ENCODE peak calls at places on chromosomes 4 and X, in eight cellular contexts. T, H, F, W, Z, B, L and D are unnamed samples.
A peak's percentile ranks its signal among the peaks of the same experiment; 100 is the strongest.

GRCh38 chrX:53831662-53832635 is 145.4 kb upstream of the HUWE1 start:
- DNase-seq in L (peak; percentile 69), F (peak; percentile 2), Z (no peak), B (no peak), T (peak; percentile 16), H (peak; percentile 7), W (peak; percentile 24), D (peak; percentile 7)

GRCh38 chr4:153146031-153146430 is 58.2 kb upstream of the TRIM2 start:
- DNase-seq in T (peak; percentile 31), W (no peak), Z (no peak), B (no peak), L (no peak), F (no peak), H (no peak), D (no peak)

GRCh38 chr4:145775406-145775805 is 95.5 kb downstream of the C4orf51 start:
- DNase-seq in Z (no peak), F (no peak), B (no peak), L (peak; percentile 29), W (no peak), H (no peak), T (no peak), D (no peak)

GRCh38 chr4:55887594-55887993 is 34.1 kb downstream of the EXOC1 start:
- DNase-seq in T (no peak), Z (no peak), B (no peak), H (no peak), L (peak; percentile 18), F (no peak), W (no peak), D (no peak)

GRCh38 chr4:81486502-81486901 is 14.8 kb upstream of the RASGEF1B start:
- DNase-seq in B (no peak), H (no peak), Z (no peak), T (no peak), L (peak; percentile 95), W (no peak), F (no peak), D (no peak)

GRCh38 chr4:153234923-153235322 is 30.7 kb downstream of the TRIM2 start:
- DNase-seq in L (peak; percentile 48), W (no peak), Z (no peak), B (no peak), F (no peak), T (peak; percentile 82), H (no peak), D (no peak)

GRCh38 chrX:146907391-146908240 is 93.1 kb upstream of the CXorf51A start:
- DNase-seq in Z (no peak), H (no peak), T (peak; percentile 0), L (peak; percentile 0), B (no peak), W (no peak), F (no peak), D (no peak)

GRCh38 chr4:24932831-24933230 is 20.0 kb upstream of the CCDC149 start:
- DNase-seq in F (no peak), B (no peak), W (peak; percentile 41), L (no peak), H (no peak), T (peak; percentile 80), Z (no peak), D (no peak)

GRCh38 chrX:23803931-23804381 is 21.0 kb downstream of the SAT1 start:
- DNase-seq in Z (no peak), F (no peak), H (no peak), T (peak; percentile 81), W (peak; percentile 40), B (no peak), L (no peak), D (no peak)

GRCh38 chrX:10159069-10159468 is 2.3 kb downstream of the CLCN4 start:
- DNase-seq in H (no peak), Z (no peak), T (no peak), B (no peak), W (no peak), L (peak; percentile 81), F (no peak), D (no peak)

GRCh38 chr4:142095886-142096605 is 459.7 kb downstream of the IL15 start:
- DNase-seq in W (peak; percentile 95), B (peak; percentile 38), T (peak; percentile 98), Z (no peak), H (no peak), F (no peak), L (no peak), D (no peak)
- H3K27ac ChIP-seq in W (peak overlapping the region; percentile 47), B (no peak overlapping the region), T (no peak overlapping the region), Z (no peak overlapping the region), H (no peak overlapping the region), F (no peak overlapping the region), L (no peak overlapping the region), D (no peak overlapping the region)

GRCh38 chr4:158812543-158812942 is 43.7 kb downstream of the FNIP2 start:
- DNase-seq in F (no peak), L (no peak), B (no peak), T (no peak), Z (no peak), W (no peak), H (no peak), D (no peak)

GRCh38 chr4:158814207-158814606 is 45.4 kb downstream of the FNIP2 start:
- DNase-seq in L (no peak), B (no peak), T (no peak), H (no peak), F (no peak), W (no peak), Z (no peak), D (no peak)

GRCh38 chr4:158816953-158817352 is 48.1 kb downstream of the FNIP2 start:
- DNase-seq in W (no peak), F (no peak), T (no peak), L (no peak), B (no peak), H (no peak), Z (no peak), D (no peak)

GRCh38 chr4:158813113-158813512 is 44.3 kb downstream of the FNIP2 start:
- DNase-seq in L (no peak), B (no peak), T (no peak), Z (no peak), F (no peak), W (no peak), H (no peak), D (no peak)

GRCh38 chr4:158814636-158815035 is 45.8 kb downstream of the FNIP2 start:
- DNase-seq in W (peak; percentile 61), Z (no peak), L (no peak), F (no peak), H (no peak), B (no peak), T (peak; percentile 95), D (no peak)
- H3K27ac ChIP-seq in W (peak overlapping the region; percentile 28), Z (no peak overlapping the region), L (no peak overlapping the region), F (no peak overlapping the region), H (no peak overlapping the region), B (no peak overlapping the region), T (no peak overlapping the region), D (no peak overlapping the region)

GRCh38 chr4:114588305-114588704 is 10.3 kb upstream of the UGT8 start:
- DNase-seq in T (no peak), F (no peak), L (no peak), B (no peak), H (no peak), Z (no peak), W (no peak), D (no peak)
- H3K27ac ChIP-seq in T (no peak overlapping the region), F (no peak overlapping the region), L (no peak overlapping the region), B (no peak overlapping the region), H (no peak overlapping the region), Z (no peak overlapping the region), W (no peak overlapping the region), D (no peak overlapping the region)

GRCh38 chr4:186761281-186761897 is 37.7 kb upstream of the FAT1 start:
- DNase-seq in H (no peak), W (no peak), F (no peak), Z (no peak), L (no peak), T (no peak), B (no peak), D (no peak)
- H3K27ac ChIP-seq in H (no peak overlapping the region), W (peak overlapping the region; percentile 32), F (no peak overlapping the region), Z (no peak overlapping the region), L (no peak overlapping the region), T (no peak overlapping the region), B (no peak overlapping the region), D (no peak overlapping the region)

GRCh38 chrX:75156537-75156945 is 458 bp upstream of the ABCB7 start:
- DNase-seq in H (no peak), W (peak; percentile 11), L (peak; percentile 11), T (peak; percentile 17), F (no peak), B (no peak), Z (no peak), D (no peak)
- H3K27ac ChIP-seq in H (peak overlapping the region; percentile 77), W (peak overlapping the region; percentile 46), L (no peak overlapping the region), T (peak overlapping the region; percentile 69), F (no peak overlapping the region), B (peak overlapping the region; percentile 77), Z (peak overlapping the region; percentile 58), D (peak overlapping the region; percentile 64)